ENCODE peak calls at places on chromosomes 2 and 18, in four cellular contexts. One of them, this sample, is unnamed.
A peak's percentile ranks its signal among the peaks of the same experiment; 100 is the strongest.

GRCh38 chr2:128612628-128613027 is 294.0 kb upstream of the HS6ST1 start:
- DNase-seq in GM23248: no peak
- DNase-seq in SJSA1: no peak
- DNase-seq in NCI-H1105: no peak
- DNase-seq in this sample: no peak

GRCh38 chr2:27356056-27356381 is 545 bp downstream of the GTF3C2 start:
- DNase-seq in GM23248: peak; percentile 79
- DNase-seq in SJSA1: no peak
- DNase-seq in NCI-H1105: peak; percentile 15
- DNase-seq in this sample: no peak

GRCh38 chr2:22078701-22079100 is 954.9 kb downstream of the TDRD15 start:
- DNase-seq in GM23248: no peak
- DNase-seq in SJSA1: no peak
- DNase-seq in NCI-H1105: no peak
- DNase-seq in this sample: no peak

GRCh38 chr18:61432590-61432989 is 99.4 kb downstream of the CDH20 start:
- DNase-seq in GM23248: no peak
- DNase-seq in SJSA1: no peak
- DNase-seq in NCI-H1105: no peak
- DNase-seq in this sample: no peak

GRCh38 chr2:113203901-113204519 is 30.2 kb downstream of the PSD4 start:
- DNase-seq in GM23248: peak; percentile 75
- DNase-seq in SJSA1: peak; percentile 68
- DNase-seq in NCI-H1105: peak; percentile 32
- DNase-seq in this sample: peak; percentile 52

GRCh38 chr2:159094173-159094737 is 125.8 kb downstream of the TANC1 start:
- DNase-seq in GM23248: peak; percentile 81
- DNase-seq in SJSA1: no peak
- DNase-seq in NCI-H1105: no peak
- DNase-seq in this sample: no peak

GRCh38 chr2:31517442-31518203 is 63.1 kb downstream of the SRD5A2 start:
- DNase-seq in GM23248: no peak
- DNase-seq in SJSA1: no peak
- DNase-seq in NCI-H1105: no peak
- DNase-seq in this sample: no peak

GRCh38 chr2:99640568-99641215 is 150.9 kb upstream of the REV1 start:
- DNase-seq in GM23248: no peak
- DNase-seq in SJSA1: no peak
- DNase-seq in NCI-H1105: no peak
- DNase-seq in this sample: no peak